ENCODE peak calls at places on chromosomes 4 and X, in eight cellular contexts. M, J, S, Z, V, T, C and N are unnamed samples.

GRCh38 chr4:184833046-184833838 is 7.5 kb upstream of the ACSL1 start:
- DNase-seq in S (no peak), M (no peak), J (no peak), Z (no peak), T (no peak), V (no peak), C (no peak), N (no peak)

GRCh38 chrX:1945879-1946278 is 331.0 kb downstream of the ASMT start:
- DNase-seq in Z (no peak), V (no peak), T (no peak), J (no peak), C (no peak), M (no peak), S (no peak), N (no peak)

GRCh38 chrX:20217279-20217678 is 49.4 kb downstream of the RPS6KA3 start:
- DNase-seq in J (no peak), C (no peak), Z (no peak), T (peak; percentile 50), M (no peak), S (peak; percentile 34), V (peak; percentile 51), N (no peak)

GRCh38 chrX:44306336-44306735 is 37.1 kb downstream of the EFHC2 start:
- DNase-seq in T (no peak), V (no peak), Z (peak; percentile 4), J (no peak), M (no peak), C (no peak), S (peak; percentile 84), N (no peak)

GRCh38 chrX:69137371-69137881 is 27.8 kb downstream of the PJA1 start:
- DNase-seq in Z (no peak), J (no peak), S (no peak), T (peak; percentile 38), M (no peak), V (peak; percentile 86), C (no peak), N (no peak)

GRCh38 chrX:46180258-46180687 is 364.9 kb downstream of the ZNF674 start:
- DNase-seq in T (peak; percentile 82), M (peak; percentile 32), V (peak; percentile 98), Z (no peak), C (peak; percentile 2), S (no peak), J (peak; percentile 6), N (no peak)

GRCh38 chr4:96305030-96305429 is 465.1 kb downstream of the PDHA2 start:
- DNase-seq in S (no peak), M (no peak), C (no peak), Z (no peak), J (no peak), T (no peak), V (no peak), N (no peak)

GRCh38 chrX:31199051-31199769 is 127.4 kb upstream of the FTHL17 start:
- DNase-seq in C (no peak), J (no peak), S (peak; percentile 41), Z (no peak), T (peak; percentile 10), V (peak; percentile 74), M (no peak), N (no peak)

GRCh38 chr4:83257811-83258210 is 26.8 kb downstream of the COQ2 start:
- DNase-seq in T (no peak), M (no peak), Z (no peak), J (no peak), V (no peak), S (no peak), C (no peak), N (no peak)

GRCh38 chr4:152106113-152106763 is 345.4 kb upstream of the GATB start:
- DNase-seq in C (peak; percentile 38), J (no peak), V (peak; percentile 94), T (peak; percentile 99), M (no peak), S (peak; percentile 77), Z (no peak), N (no peak)

GRCh38 chr4:55574252-55574651 is 17.8 kb downstream of the PDCL2 start:
- DNase-seq in J (no peak), M (no peak), C (no peak), V (no peak), Z (no peak), S (peak; percentile 47), T (no peak), N (no peak)

GRCh38 chrX:110214684-110215083 is 103.2 kb downstream of the AMMECR1 start:
- DNase-seq in Z (no peak), V (no peak), C (no peak), S (no peak), T (no peak), J (no peak), M (no peak), N (no peak)

GRCh38 chrX:148271263-148271662 is 229.2 kb upstream of the AFF2 start:
- DNase-seq in S (no peak), C (no peak), T (no peak), V (no peak), J (no peak), Z (no peak), M (no peak), N (no peak)

GRCh38 chrX:47187106-47187677 is 6.4 kb upstream of the UBA1 start:
- DNase-seq in S (no peak), M (no peak), J (no peak), V (no peak), T (no peak), C (no peak), Z (no peak), N (no peak)

GRCh38 chrX:17740137-17741122 is 3.1 kb downstream of the SCML1 start:
- DNase-seq in T (no peak), J (no peak), C (no peak), S (no peak), Z (no peak), M (no peak), V (no peak), N (no peak)

GRCh38 chr4:88526221-88526815 is 2.7 kb upstream of the PYURF start:
- DNase-seq in M (peak; percentile 32), Z (no peak), C (no peak), J (no peak), T (no peak), V (peak; percentile 22), S (peak; percentile 53), N (no peak)

GRCh38 chr4:109294006-109294405 is 8.5 kb downstream of the COL25A1 start:
- DNase-seq in Z (no peak), J (peak; percentile 30), S (no peak), T (no peak), C (peak; percentile 15), M (peak; percentile 25), V (no peak), N (no peak)

GRCh38 chr4:88138561-88138960 is 19.9 kb downstream of the ABCG2 start:
- DNase-seq in C (no peak), T (peak; percentile 43), J (no peak), S (peak; percentile 89), V (peak; percentile 89), Z (no peak), M (no peak), N (no peak)

GRCh38 chr4:75745192-75745591 is 20.8 kb downstream of the USO1 start:
- DNase-seq in T (peak; percentile 21), M (no peak), J (no peak), S (peak; percentile 51), C (peak; percentile 67), V (peak; percentile 62), Z (no peak), N (no peak)

GRCh38 chr4:138891610-138892009 is 124.0 kb upstream of the NOCT start:
- DNase-seq in C (no peak), S (no peak), T (no peak), J (no peak), Z (peak; percentile 82), M (no peak), V (peak; percentile 11), N (no peak)

GRCh38 chrX:103343105-103343504 is 13.1 kb downstream of the TCEAL7 start:
- DNase-seq in J (peak; percentile 38), S (peak; percentile 37), M (peak; percentile 1), T (peak; percentile 33), Z (no peak), C (no peak), V (peak; percentile 39), N (no peak)

GRCh38 chr4:16544251-16544721 is 318.0 kb upstream of the TAPT1 start:
- DNase-seq in M (no peak), C (no peak), S (no peak), T (no peak), J (no peak), Z (no peak), V (peak; percentile 45), N (no peak)

GRCh38 chr4:25810815-25811690 is 51.7 kb downstream of the SEL1L3 start:
- DNase-seq in C (peak; percentile 60), J (no peak), S (no peak), Z (no peak), T (no peak), M (no peak), V (peak; percentile 48), N (no peak)

GRCh38 chr4:76308548-76308947 is 2.0 kb downstream of the STBD1 start:
- DNase-seq in T (no peak), J (no peak), Z (no peak), S (no peak), M (no peak), V (no peak), C (peak; percentile 87), N (no peak)

GRCh38 chr4:188691811-188692210 is 552.6 kb downstream of the TRIML1 start:
- DNase-seq in J (no peak), T (no peak), S (no peak), C (no peak), M (no peak), Z (no peak), V (no peak), N (no peak)

GRCh38 chrX:37685452-37686347 is at the start of gene XK:
- DNase-seq in M (peak; percentile 20), J (peak; percentile 37), V (no peak), C (no peak), T (no peak), S (peak; percentile 41), Z (peak; percentile 38), N (peak; percentile 45)

GRCh38 chr4:187995322-187996207 is at the start of gene ZFP42:
- DNase-seq in C (no peak), V (no peak), T (no peak), Z (no peak), J (no peak), M (no peak), S (no peak), N (no peak)

GRCh38 chr4:8158710-8159521 is at the start of gene ABLIM2:
- DNase-seq in M (peak; percentile 89), S (peak; percentile 85), V (peak; percentile 97), Z (peak; percentile 96), J (peak; percentile 98), T (peak; percentile 90), C (peak; percentile 92), N (peak; percentile 96)

GRCh38 chr4:16591867-16592266 is 306.6 kb downstream of the LDB2 start:
- DNase-seq in T (no peak), C (no peak), S (no peak), Z (no peak), J (no peak), M (no peak), V (no peak), N (no peak)

GRCh38 chr4:147310312-147310711 is 170.6 kb upstream of the EDNRA start:
- DNase-seq in S (no peak), V (no peak), T (no peak), Z (no peak), J (no peak), C (no peak), M (no peak), N (no peak)